ENCODE peak calls at places on chromosome 18, in nine cellular contexts. Y is activated naive CD4-positive, alpha-beta T cell; W is NCI-H748 treated with DMSO at 0.1 percent for 48 hours; F is CD8-positive, alpha-beta memory T cell; H is AG09309; S is Caki2; J is T-helper 1 cell; L is central memory CD4-positive, alpha-beta T cell; X is esophagus squamous epithelium. G is an unnamed sample.

GRCh38 chr18:57728941-57729511 is 74.1 kb downstream of the ATP8B1 start:
- DNase-seq in X (no peak), Y (no peak), S (peak; percentile 77), F (no peak), H (no peak), W (no peak), L (no peak), J (no peak), G (no peak)

GRCh38 chr18:2846638-2847340 is at the start of gene EMILIN2:
- DNase-seq in H (no peak), S (peak; percentile 63), W (no peak), Y (no peak), L (peak; percentile 27), X (no peak), J (peak; percentile 18), F (no peak), G (peak; percentile 54)

GRCh38 chr18:8776013-8776515 is 70.7 kb downstream of the MTCL1 start:
- DNase-seq in W (no peak), J (no peak), X (no peak), F (no peak), S (no peak), L (no peak), H (no peak), Y (no peak), G (no peak)

GRCh38 chr18:12908706-12909105 is 24.7 kb upstream of the PTPN2 start:
- DNase-seq in L (no peak), W (no peak), Y (no peak), J (no peak), X (no peak), H (no peak), F (no peak), S (no peak), G (no peak)

GRCh38 chr18:57352761-57353136 is 392 bp downstream of the ST8SIA3 start:
- DNase-seq in F (no peak), Y (no peak), J (no peak), X (no peak), L (no peak), S (no peak), H (no peak), W (peak; percentile 10), G (peak; percentile 58)

GRCh38 chr18:48317781-48318381 is 91.3 kb downstream of the ZBTB7C start:
- DNase-seq in W (no peak), L (no peak), X (no peak), H (no peak), Y (no peak), J (no peak), F (no peak), S (no peak), G (no peak)

GRCh38 chr18:53441761-53442414 is 782.6 kb downstream of the MBD2 start:
- DNase-seq in H (no peak), X (no peak), W (no peak), J (no peak), F (no peak), Y (no peak), S (no peak), L (no peak), G (no peak)

GRCh38 chr18:48296581-48296980 is 112.6 kb downstream of the ZBTB7C start:
- DNase-seq in H (no peak), S (no peak), F (no peak), W (no peak), Y (no peak), X (no peak), L (no peak), J (no peak), G (no peak)

GRCh38 chr18:59402432-59403090 is 43.5 kb upstream of the LMAN1 start:
- DNase-seq in F (peak; percentile 33), W (peak; percentile 97), S (peak; percentile 81), X (no peak), H (peak; percentile 27), J (peak; percentile 46), Y (peak; percentile 32), L (peak; percentile 52), G (peak; percentile 86)

GRCh38 chr18:71028285-71028762 is 739.5 kb downstream of the SOCS6 start:
- DNase-seq in W (no peak), X (no peak), F (no peak), L (no peak), J (no peak), S (no peak), Y (no peak), H (no peak), G (no peak)

GRCh38 chr18:30132959-30133358 is 909.6 kb downstream of the DSC3 start:
- DNase-seq in H (no peak), S (no peak), X (no peak), W (no peak), F (no peak), Y (no peak), L (no peak), J (no peak), G (no peak)

GRCh38 chr18:43587538-43588153 is 310.4 kb upstream of the SYT4 start:
- DNase-seq in L (no peak), J (no peak), H (peak; percentile 10), X (no peak), W (peak; percentile 48), F (no peak), Y (no peak), S (peak; percentile 28), G (no peak)

G was measured in glutamatergic neuron.